ENCODE peak calls at places on chromosomes 3 and 15, in four cellular contexts. V, B, Y and S are unnamed samples.

GRCh38 chr15:31801152-31801551 is 229.2 kb upstream of the CHRNA7 start:
- DNase-seq in V (no peak), Y (no peak), B (no peak), S (no peak)

GRCh38 chr3:38000242-38000916 is 9.8 kb downstream of the VILL start:
- DNase-seq in B (no peak), V (no peak), Y (no peak), S (peak; percentile 28)

GRCh38 chr3:98777801-98778220 is 14.7 kb downstream of the ST3GAL6 start:
- DNase-seq in B (peak; percentile 41), Y (no peak), V (peak; percentile 74), S (no peak)

GRCh38 chr3:9778102-9778501 is 8.4 kb upstream of the CAMK1 start:
- DNase-seq in V (peak; percentile 52), B (peak; percentile 72), Y (no peak), S (no peak)

GRCh38 chr15:80579611-80580010 is 115.5 kb upstream of the ABHD17C start:
- DNase-seq in B (no peak), Y (no peak), V (no peak), S (no peak)

GRCh38 chr15:99085413-99086326 is 19.2 kb upstream of the SYNM start:
- DNase-seq in B (peak; percentile 45), Y (no peak), V (peak; percentile 74), S (no peak)

GRCh38 chr3:65751123-65751700 is 287.5 kb downstream of the MAGI1 start:
- DNase-seq in V (peak; percentile 48), Y (no peak), B (peak; percentile 11), S (no peak)

GRCh38 chr15:69165637-69166025 is 5.2 kb downstream of the GLCE start:
- DNase-seq in V (peak; percentile 15), Y (no peak), B (no peak), S (no peak)

GRCh38 chr15:50176869-50177268 is 5.1 kb upstream of the SLC27A2 start:
- DNase-seq in V (no peak), B (peak; percentile 25), Y (no peak), S (no peak)

GRCh38 chr3:173238091-173238490 is 97.1 kb upstream of the SPATA16 start:
- DNase-seq in Y (no peak), V (no peak), B (no peak), S (no peak)

GRCh38 chr15:75786564-75786925 is 56.7 kb upstream of the UBE2Q2 start:
- DNase-seq in B (no peak), Y (no peak), V (no peak), S (no peak)

GRCh38 chr3:146781059-146781458 is 175.9 kb upstream of the PLSCR5 start:
- DNase-seq in Y (no peak), V (no peak), B (no peak), S (no peak)

GRCh38 chr3:146470424-146470990 is 1.1 kb upstream of the PLSCR2 start:
- DNase-seq in B (no peak), Y (no peak), V (no peak), S (no peak)

GRCh38 chr3:46558184-46559029 is 7.7 kb downstream of the LRRC2 start:
- DNase-seq in Y (peak; percentile 71), B (peak; percentile 92), V (peak; percentile 75), S (peak; percentile 84)

GRCh38 chr15:74308643-74308945 is 58.9 kb downstream of the CYP11A1 start:
- DNase-seq in B (no peak), V (no peak), Y (no peak), S (no peak)
- H3K27me3 ChIP-seq in B (no peaks in the 10 kb centered on the region), V (peaks cover 31% of the 10 kb centered on the region), Y (no peaks in the 10 kb centered on the region), S (no peaks in the 10 kb centered on the region)

DNA sequence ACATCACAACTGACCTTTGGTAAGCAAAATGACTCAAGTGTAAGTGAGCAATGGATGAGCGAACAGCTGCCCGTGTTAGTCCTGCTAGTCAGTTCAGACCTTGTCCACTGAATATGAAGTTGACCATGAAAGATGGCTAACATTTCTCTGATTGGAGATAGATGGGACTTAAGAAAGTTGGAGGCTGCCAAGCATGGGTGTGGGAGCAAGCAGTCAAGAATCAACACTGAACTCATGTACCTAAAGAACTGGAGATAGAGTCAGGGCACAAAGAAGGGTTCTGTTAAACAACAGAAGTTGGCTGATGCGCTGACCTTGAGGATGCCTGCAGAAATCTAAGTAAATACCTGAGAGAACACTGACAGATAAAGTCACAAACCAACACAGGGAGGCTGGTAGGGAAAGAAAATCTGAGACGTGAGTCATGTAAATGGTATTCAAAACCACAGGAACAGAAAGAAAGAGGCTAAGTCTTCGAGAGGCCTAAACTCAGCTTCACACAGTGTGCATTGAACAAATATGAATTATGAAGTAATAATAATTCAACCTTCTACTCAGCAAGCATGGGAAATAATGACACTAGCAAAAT is 30.7 kb upstream of the ANPEP start:
- DNase-seq in B (peak; percentile 91), Y (no peak), V (peak; percentile 92), S (no peak)
- H3K27ac ChIP-seq in B (peak overlapping the region; percentile 69), Y (no peak overlapping the region), V (peak overlapping the region; percentile 81), S (no peak overlapping the region)

GRCh38 chr15:38085104-38085503 is 150.7 kb downstream of the TMCO5A start:
- DNase-seq in V (no peak), Y (no peak), B (no peak), S (no peak)
- H3K4me1 ChIP-seq in V (no peaks in the 10 kb centered on the region), Y (no peaks in the 10 kb centered on the region), B (peaks cover 11% of the 10 kb centered on the region), S (peaks cover 4% of the 10 kb centered on the region)

GRCh38 chr3:165194477-165195135 is 1.6 kb downstream of the SLITRK3 start:
- DNase-seq in B (no peak), V (no peak), Y (no peak), S (no peak)
- H3K27me3 ChIP-seq in B (peaks cover 45% of the 10 kb centered on the region), V (peaks cover 30% of the 10 kb centered on the region), Y (peaks cover 25% of the 10 kb centered on the region), S (peaks cover 86% of the 10 kb centered on the region)

DNA sequence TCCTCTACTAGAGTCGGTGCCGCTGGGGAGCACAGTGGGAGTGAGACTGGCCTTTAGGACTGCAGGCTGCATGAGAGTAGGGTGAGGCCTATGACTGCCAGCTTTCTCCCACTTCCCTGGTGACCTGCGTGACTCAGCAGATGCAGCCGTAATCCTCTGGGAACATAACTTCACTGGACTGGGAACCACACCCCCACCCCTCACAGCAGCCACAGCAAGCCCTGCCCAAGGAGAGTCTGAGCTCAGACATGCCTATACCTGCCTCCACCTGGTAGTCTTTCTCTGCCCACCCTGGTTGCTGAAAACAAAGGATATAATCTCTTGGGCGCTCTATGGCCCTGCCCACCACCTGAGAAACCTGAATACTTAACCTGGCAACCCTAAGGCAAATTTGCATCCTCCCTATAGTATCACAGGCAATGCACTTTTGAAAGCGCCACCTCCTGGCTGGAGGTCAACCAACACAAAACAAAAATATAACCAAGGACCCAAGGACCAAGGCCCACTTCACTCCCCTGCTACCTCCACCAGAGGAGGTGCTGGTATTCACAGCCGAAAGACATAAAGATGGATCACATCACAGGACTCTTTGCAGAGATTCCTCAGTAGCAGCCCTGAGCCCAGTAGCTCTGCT is 308.9 kb downstream of the CTNNB1 start:
- DNase-seq in Y (no peak), B (peak; percentile 91), V (no peak), S (no peak)
- H3K27ac ChIP-seq in Y (no peak overlapping the region), B (peak overlapping the region; percentile 78), V (no peak overlapping the region), S (no peak overlapping the region)

DNA sequence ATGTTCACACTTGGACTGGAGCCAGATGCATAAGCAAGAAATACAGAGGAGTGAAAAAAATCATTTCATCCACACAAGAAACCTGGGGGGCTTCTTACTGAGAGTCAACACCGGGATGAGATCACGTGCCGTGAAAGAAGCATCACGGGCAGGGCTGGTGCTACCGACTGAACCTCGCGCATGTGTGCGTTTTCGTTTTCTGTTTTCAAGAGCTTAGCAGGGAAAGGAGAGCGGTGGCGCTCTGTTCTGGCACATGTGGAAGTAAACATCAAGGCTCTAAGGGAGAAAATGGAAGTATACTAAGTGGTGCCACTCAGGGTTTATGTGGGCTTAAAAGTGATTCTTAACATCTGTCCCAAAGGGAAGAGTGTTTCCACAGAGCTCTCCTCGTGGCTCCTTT is 55.9 kb downstream of the VGLL4 start:
- DNase-seq in V (no peak), B (no peak), Y (no peak), S (no peak)
- H3K4me1 ChIP-seq in V (peaks cover 30% of the 10 kb centered on the region), B (peaks cover 41% of the 10 kb centered on the region), Y (no peaks in the 10 kb centered on the region), S (peaks cover 46% of the 10 kb centered on the region)

GRCh38 chr3:129966876-129967275 is 7.6 kb upstream of the TRH start:
- DNase-seq in B (no peak), V (no peak), Y (no peak), S (no peak)
- H3K27me3 ChIP-seq in B (no peaks in the 10 kb centered on the region), V (peaks cover 6% of the 10 kb centered on the region), Y (no peaks in the 10 kb centered on the region), S (no peaks in the 10 kb centered on the region)

DNA sequence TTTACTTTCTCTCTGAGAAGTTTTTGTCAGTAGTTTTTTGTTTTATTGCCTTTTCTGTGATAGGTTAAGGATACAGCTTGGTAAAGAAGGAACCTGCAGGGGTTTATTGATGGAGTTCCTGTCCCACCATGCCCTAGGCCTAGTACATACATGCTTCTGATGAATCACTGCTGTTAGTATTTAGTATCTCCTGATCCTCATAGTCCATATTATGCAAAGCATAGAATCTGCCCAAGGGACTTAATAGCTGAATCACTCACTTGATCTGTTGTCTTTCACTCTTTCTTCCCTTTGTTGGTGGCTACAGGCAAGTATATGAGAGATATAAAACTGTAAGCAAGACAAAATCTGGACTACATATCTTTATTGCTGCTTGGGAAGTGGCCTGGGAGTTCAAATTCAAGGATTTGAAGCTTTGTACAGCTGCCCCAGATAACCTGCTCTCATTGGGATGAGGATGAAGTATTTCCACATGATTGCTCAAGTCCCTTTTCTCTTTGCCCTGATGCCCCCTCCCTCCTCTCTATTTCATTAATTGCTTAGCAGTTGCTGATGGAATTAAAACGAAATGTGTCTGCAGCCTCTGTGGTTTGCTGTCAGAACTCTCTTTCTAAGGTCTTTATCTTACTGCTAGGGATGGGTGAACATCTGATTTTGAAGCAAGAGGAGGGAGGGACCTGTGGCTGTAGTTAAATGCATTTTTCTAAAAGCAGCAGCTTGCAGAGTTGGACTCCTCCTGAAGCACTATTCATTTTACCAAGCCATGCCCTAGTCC is 114.0 kb downstream of the ZNF609 start:
- DNase-seq in Y (no peak), B (peak; percentile 83), V (peak; percentile 30), S (no peak)
- H3K27ac ChIP-seq in Y (no peak overlapping the region), B (peak overlapping the region; percentile 47), V (no peak overlapping the region), S (no peak overlapping the region)

GRCh38 chr3:64344721-64345207 is 119.5 kb upstream of the PRICKLE2 start:
- DNase-seq in V (peak; percentile 68), Y (no peak), B (peak; percentile 74), S (no peak)
- H3K4me1 ChIP-seq in V (peaks cover 38% of the 10 kb centered on the region), Y (no peaks in the 10 kb centered on the region), B (peaks cover 36% of the 10 kb centered on the region), S (peaks cover 36% of the 10 kb centered on the region)

GRCh38 chr3:33885496-33885895 is 87.1 kb downstream of the PDCD6IP start:
- DNase-seq in Y (no peak), V (no peak), B (no peak), S (no peak)

GRCh38 chr3:33886015-33886414 is 87.6 kb downstream of the PDCD6IP start:
- DNase-seq in V (peak; percentile 28), B (peak; percentile 76), Y (no peak), S (no peak)

GRCh38 chr3:33887478-33887877 is 89.0 kb downstream of the PDCD6IP start:
- DNase-seq in B (no peak), V (no peak), Y (no peak), S (no peak)

GRCh38 chr3:33892655-33893054 is 94.2 kb downstream of the PDCD6IP start:
- DNase-seq in B (no peak), Y (no peak), V (no peak), S (no peak)

DNA sequence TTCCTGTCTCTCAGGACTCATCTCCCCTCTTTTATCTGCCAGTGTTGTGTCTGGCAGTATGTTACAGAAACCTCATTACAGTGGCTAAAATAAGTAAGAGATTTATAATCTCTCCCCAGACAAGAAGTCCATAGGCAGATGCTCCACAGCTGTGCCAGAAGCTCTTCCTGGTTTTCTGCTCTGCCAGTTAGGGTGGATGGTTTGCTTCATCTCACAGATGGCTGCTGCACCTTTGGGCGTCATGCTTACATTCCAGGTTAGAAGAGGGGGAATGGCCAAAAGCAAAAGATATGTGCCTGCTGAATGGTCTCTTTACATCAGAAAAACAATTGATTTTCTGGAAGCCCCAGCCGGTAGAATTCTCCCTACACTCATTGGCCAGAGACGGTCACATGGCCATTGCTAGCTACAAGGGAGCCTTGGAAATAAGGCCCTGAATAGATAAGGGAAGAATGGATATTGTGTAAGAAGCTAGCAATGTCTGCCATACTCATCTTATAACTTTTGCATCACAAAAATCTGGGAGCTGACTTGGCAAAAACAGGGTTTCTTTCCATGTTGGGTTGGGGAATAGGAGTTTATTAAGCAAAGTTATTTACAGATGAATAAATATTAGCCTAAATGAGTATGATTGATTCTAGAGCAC is 91.1 kb downstream of the PDCD6IP start:
- DNase-seq in B (no peak), Y (no peak), V (peak; percentile 11), S (no peak)
- H3K27me3 ChIP-seq in B (no peaks in the 10 kb centered on the region), Y (no peaks in the 10 kb centered on the region), V (no peaks in the 10 kb centered on the region), S (peaks cover under 1% of the 10 kb centered on the region)